ENCODE peak calls at places on chromosome 18, in five cellular contexts. D, Z, U, O and C are unnamed samples.

GRCh38 chr18:50661013-50661412 is 101.1 kb downstream of the MAPK4 start:
- DNase-seq in Z (no peak), O (no peak), D (no peak), U (no peak), C (no peak)

GRCh38 chr18:74331404-74331803 is 15.8 kb downstream of the C18orf63 start:
- DNase-seq in D (peak), Z (no peak), O (peak), U (no peak), C (no peak)

GRCh38 chr18:41660654-41661053 is 294.4 kb upstream of the PIK3C3 start:
- DNase-seq in U (no peak), Z (no peak), O (no peak), D (no peak), C (no peak)

GRCh38 chr18:58616446-58616845 is 12.4 kb downstream of the ALPK2 start:
- DNase-seq in Z (no peak), U (no peak), O (no peak), D (no peak), C (no peak)

GRCh38 chr18:4455113-4455811 is at the start of gene DLGAP1:
- DNase-seq in Z (no peak), D (peak), O (peak), U (peak), C (peak)

GRCh38 chr18:56086176-56086575 is 498.2 kb upstream of the TCF4 start:
- DNase-seq in O (peak), U (no peak), Z (no peak), D (peak), C (no peak)

GRCh38 chr18:27860701-27861107 is 316.2 kb downstream of the CDH2 start:
- DNase-seq in O (peak), Z (no peak), D (peak), U (no peak), C (no peak)

GRCh38 chr18:49590608-49591007 is 28.8 kb downstream of the LIPG start:
- DNase-seq in O (no peak), D (no peak), U (no peak), Z (no peak), C (no peak)

GRCh38 chr18:48753741-48754140 is 197.0 kb downstream of the SMAD7 start:
- DNase-seq in D (peak), Z (no peak), U (no peak), O (no peak), C (no peak)

GRCh38 chr18:13397504-13398163 is 179.1 kb downstream of the LDLRAD4 start:
- DNase-seq in U (no peak), Z (no peak), O (no peak), D (no peak), C (no peak)

DNA sequence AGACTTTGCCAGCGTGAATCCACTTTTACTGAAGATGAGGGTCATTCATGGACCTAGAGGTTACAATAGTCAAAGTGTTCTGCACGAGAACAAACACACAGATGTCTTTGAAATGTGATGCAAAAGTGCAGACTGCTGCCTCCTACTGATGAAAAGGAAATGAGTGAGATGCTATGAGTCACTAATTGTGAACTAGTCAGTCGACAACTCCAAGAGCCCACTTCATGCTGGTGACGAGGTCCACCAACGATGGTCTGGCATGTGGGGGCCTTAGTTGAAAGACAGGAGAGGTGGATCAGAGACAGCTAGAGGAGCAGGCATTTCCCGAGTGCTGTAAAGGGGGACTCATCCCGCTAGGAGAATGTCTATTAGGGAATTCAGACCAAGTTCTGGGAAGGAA is 17.1 kb upstream of the ZNF236 start:
- DNase-seq in Z (no peak), U (no peak), O (peak), D (peak), C (no peak)
- TF ChIP-seq CTCF in Z (no peak), U (peak), O (peak), D (no peak), C (no peak)

GRCh38 chr18:75337348-75337747 is 90.2 kb downstream of the SMIM21 start:
- DNase-seq in Z (no peak), U (no peak), D (no peak), O (no peak), C (no peak)
- TF ChIP-seq CTCF in Z (no peak), U (no peak), D (no peak), O (no peak), C (no peak)

GRCh38 chr18:63506336-63506646 is 29.5 kb downstream of the SERPINB5 start:
- DNase-seq in O (no peak), U (no peak), D (no peak), Z (no peak), C (no peak)

GRCh38 chr18:63508634-63509033 is 31.9 kb downstream of the SERPINB5 start:
- DNase-seq in D (no peak), O (no peak), Z (no peak), U (no peak), C (no peak)

GRCh38 chr18:63511285-63511684 is 30.9 kb upstream of the SERPINB12 start:
- DNase-seq in U (peak), D (peak), Z (no peak), O (peak), C (no peak)

GRCh38 chr18:63505566-63506335 is 29.0 kb downstream of the SERPINB5 start:
- DNase-seq in Z (no peak), U (peak), D (no peak), O (peak), C (no peak)
- TF ChIP-seq CTCF in Z (no peak), U (peak), D (peak), O (peak), C (peak)

GRCh38 chr18:47191956-47192355 is 15.8 kb upstream of the IER3IP1 start:
- DNase-seq in D (no peak), U (no peak), Z (no peak), O (peak), C (no peak)

GRCh38 chr18:47184419-47185050 is 8.4 kb upstream of the IER3IP1 start:
- DNase-seq in D (no peak), O (peak), Z (no peak), U (no peak), C (no peak)

DNA sequence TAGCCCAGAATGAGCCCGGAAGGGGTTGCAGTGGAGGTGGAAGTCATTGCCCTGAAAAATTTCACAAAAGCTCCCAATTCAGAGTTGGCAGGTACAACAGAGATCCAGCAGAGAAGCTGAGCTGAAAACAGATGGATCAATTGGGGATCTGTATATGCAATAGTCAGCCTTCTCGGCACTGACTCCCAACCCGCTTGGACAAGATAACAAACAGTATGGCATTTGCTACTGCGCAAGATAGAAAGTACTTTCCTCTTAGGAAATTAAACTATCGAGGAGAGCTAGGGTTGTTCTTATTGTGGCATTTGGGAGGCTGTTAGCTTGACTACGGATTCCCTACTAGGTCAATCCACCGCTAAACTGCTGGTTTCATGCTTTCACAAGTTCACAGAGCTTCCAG is 11.6 kb upstream of the IER3IP1 start:
- DNase-seq in O (no peak), Z (no peak), D (no peak), U (no peak), C (no peak)
- TF ChIP-seq CTCF in O (no peak), Z (no peak), D (no peak), U (no peak), C (no peak)

GRCh38 chr18:34643982-34644381 is 66.1 kb upstream of the DTNA start:
- DNase-seq in D (peak), Z (no peak), U (no peak), O (peak), C (no peak)
- TF ChIP-seq CTCF in D (peak), Z (no peak), U (no peak), O (peak), C (peak)